ENCODE peak calls at places on chromosomes 13 and 19, in four cellular contexts. D is tibial nerve, C is GM12878, X is transverse colon. Q is an unnamed sample.

GRCh38 chr13:108269601-108270328 is at the start of gene TNFSF13B:
- DNase-seq in D (no peak), C (peak), X (peak), Q (no peak)

GRCh38 chr19:32830231-32831014 is 39.1 kb downstream of the SLC7A9 start:
- DNase-seq in C (no peak), X (no peak), D (no peak), Q (no peak)

GRCh38 chr13:24747248-24748151 is 16.5 kb upstream of the RNF17 start:
- DNase-seq in D (no peak), C (no peak), X (peak), Q (no peak)

GRCh38 chr19:52191951-52192350 is 2.1 kb downstream of the PPP2R1A start:
- DNase-seq in X (no peak), C (no peak), D (no peak), Q (no peak)

GRCh38 chr19:3457531-3458228 is 22.6 kb downstream of the SMIM24 start:
- DNase-seq in C (no peak), X (no peak), D (no peak), Q (no peak)

GRCh38 chr13:45615501-45616101 is at the start of gene ERICH6B:
- DNase-seq in C (no peak), D (peak), X (no peak), Q (no peak)

GRCh38 chr19:28537079-28537478 is 675.9 kb downstream of the UQCRFS1 start:
- DNase-seq in D (no peak), C (no peak), X (no peak), Q (no peak)

GRCh38 chr19:35164418-35164817 is 9.9 kb downstream of the FXYD5 start:
- DNase-seq in X (no peak), D (no peak), C (no peak), Q (no peak)

GRCh38 chr13:30584332-30584731 is 33.4 kb upstream of the USPL1 start:
- DNase-seq in X (no peak), C (no peak), D (no peak), Q (no peak)

GRCh38 chr19:58349590-58349989 is 3.7 kb downstream of the A1BG start:
- DNase-seq in X (no peak), C (no peak), D (no peak), Q (no peak)

GRCh38 chr13:49098198-49098597 is 121.9 kb upstream of the MLNR start:
- DNase-seq in C (no peak), X (no peak), D (no peak), Q (no peak)

GRCh38 chr13:75405976-75406703 is 75.8 kb downstream of the TBC1D4 start:
- DNase-seq in C (no peak), X (no peak), D (peak), Q (no peak)

GRCh38 chr19:45051929-45052579 is 13.2 kb downstream of the CLASRP start:
- DNase-seq in D (no peak), C (no peak), X (peak), Q (no peak)

GRCh38 chr13:30616927-30617314 is 799 bp upstream of the USPL1 start:
- DNase-seq in C (peak), D (peak), X (peak), Q (peak)

GRCh38 chr19:51122112-51122981 is 2.4 kb upstream of the SIGLEC9 start:
- DNase-seq in X (no peak), C (no peak), D (no peak), Q (no peak)

GRCh38 chr19:35712910-35713845 is 4.6 kb upstream of the KMT2B start:
- DNase-seq in D (no peak), X (peak), C (peak), Q (no peak)

GRCh38 chr13:112879283-112879833 is 89.7 kb upstream of the MCF2L start:
- DNase-seq in C (no peak), X (no peak), D (no peak), Q (no peak)

GRCh38 chr13:33185853-33186252 is 99.7 kb downstream of the STARD13 start:
- DNase-seq in C (no peak), X (no peak), D (no peak), Q (no peak)

GRCh38 chr13:45564108-45564507 is 51.4 kb downstream of the ERICH6B start:
- DNase-seq in X (no peak), D (no peak), C (no peak), Q (no peak)

GRCh38 chr19:50794074-50794777 is 4.0 kb downstream of the ACP4 start:
- DNase-seq in C (no peak), X (peak), D (no peak), Q (no peak)

GRCh38 chr19:9936151-9937000 is at the start of gene OLFM2:
- DNase-seq in C (no peak), X (no peak), D (no peak), Q (no peak)

GRCh38 chr19:55882626-55883025 is 46.3 kb downstream of the NLRP4 start:
- DNase-seq in D (no peak), C (no peak), X (no peak), Q (no peak)

GRCh38 chr13:113625965-113626661 is 31.9 kb downstream of the ATP4B start:
- DNase-seq in X (no peak), D (no peak), C (no peak), Q (peak)

GRCh38 chr13:101624210-101624922 is 171.9 kb downstream of the ITGBL1 start:
- DNase-seq in X (no peak), D (no peak), C (no peak), Q (no peak)

GRCh38 chr13:107367258-107367657 is 799.3 kb upstream of the ARGLU1 start:
- DNase-seq in D (no peak), C (no peak), X (no peak), Q (no peak)

GRCh38 chr19:17778621-17779280 is 16.2 kb upstream of the B3GNT3 start:
- DNase-seq in D (no peak), C (no peak), X (no peak), Q (no peak)

DNA sequence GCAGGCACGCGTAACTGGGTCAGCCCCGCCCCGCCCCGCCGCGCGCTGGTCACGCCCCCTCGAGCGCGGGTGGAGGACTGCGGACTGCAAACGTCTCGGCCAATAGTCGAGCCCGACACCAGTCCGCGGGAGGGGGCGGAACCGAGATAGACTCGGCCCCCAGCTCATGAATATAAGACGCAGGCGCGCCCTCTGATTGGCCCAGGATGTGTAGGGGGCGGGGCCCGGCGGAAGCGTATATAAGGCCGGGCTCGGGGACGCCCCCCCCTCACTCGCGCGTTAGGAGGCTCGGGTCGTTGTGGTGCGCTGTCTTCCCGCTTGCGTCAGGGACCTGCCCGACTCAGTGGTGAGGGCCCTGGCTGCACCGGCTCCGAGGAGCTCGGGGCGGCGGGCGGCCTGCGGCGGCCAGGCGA is at the start of gene CIRBP:
- DNase-seq in D (peak), X (peak), C (peak), Q (peak)
- TF ChIP-seq POLR2A in D (peak), X (peak), C (no peak), Q (peak)

GRCh38 chr13:99992376-99992775 is 10.8 kb downstream of the ZIC2 start:
- DNase-seq in D (no peak), X (no peak), C (no peak), Q (no peak)
- TF ChIP-seq EP300 in D (no peak), X (no peak), C (no peak), Q (no peak)

GRCh38 chr13:21837841-21838551 is 167.1 kb downstream of the FGF9 start:
- DNase-seq in D (no peak), X (no peak), C (no peak), Q (no peak)
- TF ChIP-seq CTCF in D (no peak), X (no peak), C (no peak), Q (no peak)

GRCh38 chr19:41253660-41254059 is 10.5 kb upstream of the HNRNPUL1 start:
- DNase-seq in C (no peak), D (no peak), X (no peak), Q (no peak)
- TF ChIP-seq POLR2A in C (no peak), D (no peak), X (no peak), Q (no peak)

GRCh38 chr13:52127783-52128702 is 830 bp downstream of the NEK5 start:
- DNase-seq in C (peak), D (peak), X (peak), Q (no peak)
- TF ChIP-seq EP300 in C (no peak), D (no peak), X (no peak), Q (no peak)

Q was measured in suprapubic skin.